ENCODE peak calls at places on chromosomes 16 and 17, in eight cellular contexts. M is fibroblast of the conjunctiva, N is NCI-H1105, H is MM.1S, C is cardiac muscle cell, K is NCI-H146, G is NCI-H774, T is MCF 10A. Y is an unnamed sample.

GRCh38 chr16:78931267-78932060 is 669.1 kb downstream of the MAF start:
- DNase-seq in T (no peak), G (no peak), H (no peak), N (no peak), M (no peak), C (no peak), K (no peak), Y (no peak)

GRCh38 chr16:88941051-88941932 is 35.7 kb downstream of the CBFA2T3 start:
- DNase-seq in C (no peak), G (no peak), H (no peak), M (no peak), T (no peak), K (no peak), N (no peak), Y (peak; percentile 71)

GRCh38 chr16:22423716-22424115 is 49.3 kb upstream of the CDR2 start:
- DNase-seq in C (no peak), M (no peak), H (no peak), T (no peak), G (no peak), N (no peak), K (no peak), Y (no peak)

GRCh38 chr16:46712911-46713310 is 23.5 kb downstream of the ORC6 start:
- DNase-seq in M (no peak), T (no peak), H (no peak), N (no peak), G (no peak), C (no peak), K (no peak), Y (no peak)

GRCh38 chr16:12558641-12559040 is 245.0 kb downstream of the CPPED1 start:
- DNase-seq in M (no peak), N (no peak), C (no peak), T (no peak), H (no peak), G (no peak), K (peak; percentile 21), Y (no peak)

GRCh38 chr17:74429604-74430384 is 2.1 kb upstream of the GPRC5C start:
- DNase-seq in T (no peak), G (no peak), K (no peak), M (no peak), H (no peak), C (no peak), N (no peak), Y (no peak)

GRCh38 chr17:7927596-7927995 is 2.1 kb downstream of the KCNAB3 start:
- DNase-seq in K (no peak), T (no peak), G (no peak), C (no peak), N (no peak), M (no peak), H (no peak), Y (no peak)

GRCh38 chr17:39740357-39741111 is 2.8 kb downstream of the GRB7 start:
- DNase-seq in T (peak; percentile 92), N (no peak), M (no peak), K (no peak), C (peak; percentile 63), H (no peak), G (no peak), Y (no peak)

GRCh38 chr17:34665803-34666763 is 86.7 kb downstream of the TMEM132E start:
- DNase-seq in M (no peak), G (no peak), N (no peak), T (no peak), C (no peak), H (no peak), K (no peak), Y (no peak)

GRCh38 chr16:49562228-49562627 is 188.6 kb downstream of the C16orf78 start:
- DNase-seq in G (no peak), H (no peak), C (no peak), N (peak; percentile 9), K (no peak), T (no peak), M (no peak), Y (no peak)

GRCh38 chr16:71552698-71553503 is 24.0 kb downstream of the TAT start:
- DNase-seq in G (no peak), K (no peak), T (peak; percentile 30), C (no peak), M (no peak), H (no peak), N (no peak), Y (peak; percentile 28)

GRCh38 chr17:61732169-61732568 is 131.2 kb downstream of the BRIP1 start:
- DNase-seq in M (no peak), N (no peak), C (no peak), T (no peak), H (no peak), K (no peak), G (no peak), Y (no peak)

GRCh38 chr16:59899940-59900339 is 1165.8 kb upstream of the GOT2 start:
- DNase-seq in H (no peak), M (no peak), N (no peak), C (no peak), K (no peak), T (no peak), G (no peak), Y (no peak)

GRCh38 chr16:17970816-17971291 is 365.7 kb downstream of the NPIPA8 start:
- DNase-seq in K (peak; percentile 7), C (no peak), G (no peak), M (no peak), H (no peak), T (no peak), N (no peak), Y (no peak)

GRCh38 chr16:5490499-5490898 is 392.9 kb upstream of the EEF2KMT start:
- DNase-seq in N (no peak), H (peak; percentile 35), K (peak; percentile 21), C (no peak), M (no peak), T (no peak), G (no peak), Y (peak; percentile 49)

GRCh38 chr16:29310852-29311314 is 95.6 kb downstream of the NPIPB11 start:
- DNase-seq in K (no peak), N (no peak), G (no peak), C (no peak), H (no peak), T (no peak), M (no peak), Y (no peak)

GRCh38 chr17:1606352-1606985 is 22.2 kb downstream of the SLC43A2 start:
- DNase-seq in M (no peak), N (no peak), G (no peak), C (no peak), H (no peak), T (no peak), K (peak; percentile 51), Y (no peak)

GRCh38 chr17:35543856-35544255 is 6.4 kb upstream of the SLFN12L start:
- DNase-seq in K (no peak), G (no peak), T (no peak), N (no peak), H (no peak), M (no peak), C (no peak), Y (no peak)

GRCh38 chr16:81447383-81448101 is 2.9 kb downstream of the CMIP start:
- DNase-seq in N (no peak), K (peak; percentile 12), C (no peak), G (no peak), T (peak; percentile 82), M (no peak), H (no peak), Y (no peak)

GRCh38 chr16:85677383-85677967 is 11.3 kb downstream of the GINS2 start:
- DNase-seq in G (no peak), C (no peak), T (no peak), M (no peak), K (no peak), H (peak; percentile 21), N (no peak), Y (no peak)

GRCh38 chr17:66547170-66547865 is 244.9 kb downstream of the PRKCA start:
- DNase-seq in K (no peak), C (no peak), N (no peak), M (no peak), H (no peak), G (no peak), T (no peak), Y (no peak)

GRCh38 chr16:78919852-78920251 is 680.7 kb downstream of the MAF start:
- DNase-seq in H (no peak), C (no peak), G (no peak), M (no peak), N (no peak), T (no peak), K (no peak), Y (no peak)

GRCh38 chr16:87608400-87608985 is 6.2 kb downstream of the JPH3 start:
- DNase-seq in C (peak; percentile 74), H (peak; percentile 6), N (no peak), T (peak; percentile 72), K (no peak), M (peak; percentile 20), G (no peak), Y (peak; percentile 46)

GRCh38 chr17:83012873-83013778 is 66.3 kb upstream of the METRNL start:
- DNase-seq in T (no peak), M (peak; percentile 43), G (no peak), C (peak; percentile 57), H (peak; percentile 59), K (no peak), N (no peak), Y (no peak)

GRCh38 chr17:1999557-2000251 is 25.4 kb downstream of the RTN4RL1 start:
- DNase-seq in T (no peak), N (no peak), H (peak; percentile 79), M (no peak), G (peak; percentile 21), K (peak; percentile 89), C (peak; percentile 33), Y (no peak)

GRCh38 chr16:85271198-85271597 is 158.9 kb upstream of the CIBAR2 start:
- DNase-seq in H (no peak), N (no peak), G (no peak), M (no peak), K (no peak), C (no peak), T (no peak), Y (no peak)

GRCh38 chr16:85686912-85687591 is 1.7 kb downstream of the GINS2 start:
- DNase-seq in C (no peak), K (no peak), H (no peak), T (no peak), G (no peak), N (no peak), M (no peak), Y (peak; percentile 40)

Y was measured in NAMALWA.